ENCODE peak calls at places on chromosomes 11 and 22, in four cellular contexts. G is fibroblast of lung, P is GM03348, S is foreskin keratinocyte. N is an unnamed sample.

GRCh38 chr22:46672731-46673130 is 52.5 kb downstream of the GRAMD4 start:
- DNase-seq in G (no peak), P (peak), S (no peak), N (no peak)

GRCh38 chr22:45240137-45240809 is 421 bp downstream of the KIAA0930 start:
- DNase-seq in G (no peak), P (peak), S (no peak), N (no peak)

GRCh38 chr22:26672060-26672471 is 14.7 kb downstream of the MIAT start:
- DNase-seq in G (no peak), P (no peak), S (no peak), N (no peak)

GRCh38 chr22:28810839-28811491 is 10.6 kb upstream of the XBP1 start:
- DNase-seq in G (no peak), P (no peak), S (no peak), N (no peak)

GRCh38 chr22:43789452-43789851 is 22.7 kb downstream of the EFCAB6 start:
- DNase-seq in G (peak), P (peak), S (peak), N (peak)

GRCh38 chr11:57792060-57792541 is 30.5 kb downstream of the CTNND1 start:
- DNase-seq in G (peak), P (no peak), S (no peak), N (peak)

GRCh38 chr11:23988381-23989006 is 508.4 kb upstream of the LUZP2 start:
- DNase-seq in G (peak), P (no peak), S (peak), N (peak)

GRCh38 chr22:37431366-37431765 is 4.1 kb upstream of the ELFN2 start:
- DNase-seq in G (no peak), P (no peak), S (no peak), N (peak)

GRCh38 chr11:17559341-17560087 is 12.5 kb downstream of the OTOG start:
- DNase-seq in G (no peak), P (no peak), S (no peak), N (no peak)

N was measured in IMR-90.